ENCODE peak calls at places on chromosomes 1 and 21, in nine cellular contexts. One of them, this sample, is unnamed.

GRCh38 chr21:14076143-14076806 is 134.5 kb downstream of the LIPI start:
- DNase-seq in NCI-H748 treated with DMSO at 0.1 percent for 48 hours: no peak
- DNase-seq in activated T-cell treated with anti-CD3 and anti-CD28 coated beads for 1 hour: no peak
- DNase-seq in stimulated activated CD4-positive, alpha-beta T cell treated with anti-CD3 and anti-CD28 coated beads, Interleukin-12 subunit alpha, Interleukin-12 subunit beta, amount 100 ng/mL, for 4 hours: no peak
- DNase-seq in activated naive CD4-positive, alpha-beta T cell: no peak
- DNase-seq in right lobe of liver: no peak
- DNase-seq in Calu3: no peak
- DNase-seq in T-cell: no peak
- DNase-seq in HT-29: no peak
- DNase-seq in this sample: no peak

GRCh38 chr1:11062965-11063401 is 3.2 kb upstream of the SRM start:
- DNase-seq in NCI-H748 treated with DMSO at 0.1 percent for 48 hours: no peak
- DNase-seq in activated T-cell treated with anti-CD3 and anti-CD28 coated beads for 1 hour: no peak
- DNase-seq in stimulated activated CD4-positive, alpha-beta T cell treated with anti-CD3 and anti-CD28 coated beads, Interleukin-12 subunit alpha, Interleukin-12 subunit beta, amount 100 ng/mL, for 4 hours: no peak
- DNase-seq in activated naive CD4-positive, alpha-beta T cell: no peak
- DNase-seq in right lobe of liver: no peak
- DNase-seq in Calu3: no peak
- DNase-seq in T-cell: no peak
- DNase-seq in HT-29: no peak
- DNase-seq in this sample: no peak

GRCh38 chr1:220828211-220828553 is 41.5 kb downstream of the MTARC1 start:
- DNase-seq in NCI-H748 treated with DMSO at 0.1 percent for 48 hours: no peak
- DNase-seq in activated T-cell treated with anti-CD3 and anti-CD28 coated beads for 1 hour: no peak
- DNase-seq in stimulated activated CD4-positive, alpha-beta T cell treated with anti-CD3 and anti-CD28 coated beads, Interleukin-12 subunit alpha, Interleukin-12 subunit beta, amount 100 ng/mL, for 4 hours: no peak
- DNase-seq in activated naive CD4-positive, alpha-beta T cell: no peak
- DNase-seq in right lobe of liver: peak; percentile 94
- DNase-seq in Calu3: no peak
- DNase-seq in T-cell: no peak
- DNase-seq in HT-29: no peak
- DNase-seq in this sample: peak; percentile 23

GRCh38 chr1:242398351-242398750 is 126.1 kb downstream of the PLD5 start:
- DNase-seq in NCI-H748 treated with DMSO at 0.1 percent for 48 hours: no peak
- DNase-seq in activated T-cell treated with anti-CD3 and anti-CD28 coated beads for 1 hour: no peak
- DNase-seq in stimulated activated CD4-positive, alpha-beta T cell treated with anti-CD3 and anti-CD28 coated beads, Interleukin-12 subunit alpha, Interleukin-12 subunit beta, amount 100 ng/mL, for 4 hours: no peak
- DNase-seq in activated naive CD4-positive, alpha-beta T cell: no peak
- DNase-seq in right lobe of liver: no peak
- DNase-seq in Calu3: no peak
- DNase-seq in T-cell: no peak
- DNase-seq in HT-29: no peak
- DNase-seq in this sample: no peak

GRCh38 chr21:38027901-38028300 is 111.6 kb upstream of the KCNJ6 start:
- DNase-seq in NCI-H748 treated with DMSO at 0.1 percent for 48 hours: no peak
- DNase-seq in activated T-cell treated with anti-CD3 and anti-CD28 coated beads for 1 hour: no peak
- DNase-seq in stimulated activated CD4-positive, alpha-beta T cell treated with anti-CD3 and anti-CD28 coated beads, Interleukin-12 subunit alpha, Interleukin-12 subunit beta, amount 100 ng/mL, for 4 hours: no peak
- DNase-seq in activated naive CD4-positive, alpha-beta T cell: no peak
- DNase-seq in right lobe of liver: no peak
- DNase-seq in Calu3: no peak
- DNase-seq in T-cell: no peak
- DNase-seq in HT-29: peak; percentile 36
- DNase-seq in this sample: no peak

GRCh38 chr1:7707527-7707926 is 63.6 kb upstream of the VAMP3 start:
- DNase-seq in NCI-H748 treated with DMSO at 0.1 percent for 48 hours: no peak
- DNase-seq in activated T-cell treated with anti-CD3 and anti-CD28 coated beads for 1 hour: no peak
- DNase-seq in stimulated activated CD4-positive, alpha-beta T cell treated with anti-CD3 and anti-CD28 coated beads, Interleukin-12 subunit alpha, Interleukin-12 subunit beta, amount 100 ng/mL, for 4 hours: no peak
- DNase-seq in activated naive CD4-positive, alpha-beta T cell: no peak
- DNase-seq in right lobe of liver: no peak
- DNase-seq in Calu3: no peak
- DNase-seq in T-cell: no peak
- DNase-seq in HT-29: no peak
- DNase-seq in this sample: no peak

GRCh38 chr1:185463011-185463410 is 146.0 kb upstream of the IVNS1ABP start:
- DNase-seq in NCI-H748 treated with DMSO at 0.1 percent for 48 hours: no peak
- DNase-seq in activated T-cell treated with anti-CD3 and anti-CD28 coated beads for 1 hour: no peak
- DNase-seq in stimulated activated CD4-positive, alpha-beta T cell treated with anti-CD3 and anti-CD28 coated beads, Interleukin-12 subunit alpha, Interleukin-12 subunit beta, amount 100 ng/mL, for 4 hours: no peak
- DNase-seq in activated naive CD4-positive, alpha-beta T cell: no peak
- DNase-seq in right lobe of liver: no peak
- DNase-seq in Calu3: no peak
- DNase-seq in T-cell: no peak
- DNase-seq in HT-29: no peak
- DNase-seq in this sample: no peak

GRCh38 chr21:35470522-35470921 is 421.4 kb upstream of the RUNX1 start:
- DNase-seq in NCI-H748 treated with DMSO at 0.1 percent for 48 hours: no peak
- DNase-seq in activated T-cell treated with anti-CD3 and anti-CD28 coated beads for 1 hour: no peak
- DNase-seq in stimulated activated CD4-positive, alpha-beta T cell treated with anti-CD3 and anti-CD28 coated beads, Interleukin-12 subunit alpha, Interleukin-12 subunit beta, amount 100 ng/mL, for 4 hours: no peak
- DNase-seq in activated naive CD4-positive, alpha-beta T cell: no peak
- DNase-seq in right lobe of liver: no peak
- DNase-seq in Calu3: no peak
- DNase-seq in T-cell: no peak
- DNase-seq in HT-29: no peak
- DNase-seq in this sample: no peak

GRCh38 chr21:28884481-28884880 is 108.2 kb downstream of the LTN1 start:
- DNase-seq in NCI-H748 treated with DMSO at 0.1 percent for 48 hours: no peak
- DNase-seq in activated T-cell treated with anti-CD3 and anti-CD28 coated beads for 1 hour: no peak
- DNase-seq in stimulated activated CD4-positive, alpha-beta T cell treated with anti-CD3 and anti-CD28 coated beads, Interleukin-12 subunit alpha, Interleukin-12 subunit beta, amount 100 ng/mL, for 4 hours: no peak
- DNase-seq in activated naive CD4-positive, alpha-beta T cell: no peak
- DNase-seq in right lobe of liver: no peak
- DNase-seq in Calu3: no peak
- DNase-seq in T-cell: no peak
- DNase-seq in HT-29: no peak
- DNase-seq in this sample: no peak

GRCh38 chr1:223678841-223679240 is 13.3 kb upstream of the CAPN8 start:
- DNase-seq in NCI-H748 treated with DMSO at 0.1 percent for 48 hours: no peak
- DNase-seq in activated T-cell treated with anti-CD3 and anti-CD28 coated beads for 1 hour: no peak
- DNase-seq in stimulated activated CD4-positive, alpha-beta T cell treated with anti-CD3 and anti-CD28 coated beads, Interleukin-12 subunit alpha, Interleukin-12 subunit beta, amount 100 ng/mL, for 4 hours: no peak
- DNase-seq in activated naive CD4-positive, alpha-beta T cell: no peak
- DNase-seq in right lobe of liver: no peak
- DNase-seq in Calu3: no peak
- DNase-seq in T-cell: no peak
- DNase-seq in HT-29: no peak
- DNase-seq in this sample: no peak

GRCh38 chr1:209854196-209854595 is 26.4 kb downstream of the UTP25 start:
- DNase-seq in NCI-H748 treated with DMSO at 0.1 percent for 48 hours: no peak
- DNase-seq in activated T-cell treated with anti-CD3 and anti-CD28 coated beads for 1 hour: no peak
- DNase-seq in stimulated activated CD4-positive, alpha-beta T cell treated with anti-CD3 and anti-CD28 coated beads, Interleukin-12 subunit alpha, Interleukin-12 subunit beta, amount 100 ng/mL, for 4 hours: no peak
- DNase-seq in activated naive CD4-positive, alpha-beta T cell: no peak
- DNase-seq in right lobe of liver: no peak
- DNase-seq in Calu3: no peak
- DNase-seq in T-cell: no peak
- DNase-seq in HT-29: no peak
- DNase-seq in this sample: no peak

GRCh38 chr1:225343618-225344017 is 84.2 kb downstream of the LBR start:
- DNase-seq in NCI-H748 treated with DMSO at 0.1 percent for 48 hours: no peak
- DNase-seq in activated T-cell treated with anti-CD3 and anti-CD28 coated beads for 1 hour: no peak
- DNase-seq in stimulated activated CD4-positive, alpha-beta T cell treated with anti-CD3 and anti-CD28 coated beads, Interleukin-12 subunit alpha, Interleukin-12 subunit beta, amount 100 ng/mL, for 4 hours: no peak
- DNase-seq in activated naive CD4-positive, alpha-beta T cell: no peak
- DNase-seq in right lobe of liver: no peak
- DNase-seq in Calu3: no peak
- DNase-seq in T-cell: no peak
- DNase-seq in HT-29: peak; percentile 46
- DNase-seq in this sample: peak; percentile 28

GRCh38 chr1:192732787-192733186 is 76.1 kb upstream of the RGS2 start:
- DNase-seq in NCI-H748 treated with DMSO at 0.1 percent for 48 hours: no peak
- DNase-seq in activated T-cell treated with anti-CD3 and anti-CD28 coated beads for 1 hour: no peak
- DNase-seq in stimulated activated CD4-positive, alpha-beta T cell treated with anti-CD3 and anti-CD28 coated beads, Interleukin-12 subunit alpha, Interleukin-12 subunit beta, amount 100 ng/mL, for 4 hours: no peak
- DNase-seq in activated naive CD4-positive, alpha-beta T cell: no peak
- DNase-seq in right lobe of liver: no peak
- DNase-seq in Calu3: peak; percentile 20
- DNase-seq in T-cell: no peak
- DNase-seq in HT-29: peak; percentile 46
- DNase-seq in this sample: peak; percentile 21

GRCh38 chr1:83961571-83962295 is 37.2 kb downstream of the TTLL7 start:
- DNase-seq in NCI-H748 treated with DMSO at 0.1 percent for 48 hours: no peak
- DNase-seq in activated T-cell treated with anti-CD3 and anti-CD28 coated beads for 1 hour: no peak
- DNase-seq in stimulated activated CD4-positive, alpha-beta T cell treated with anti-CD3 and anti-CD28 coated beads, Interleukin-12 subunit alpha, Interleukin-12 subunit beta, amount 100 ng/mL, for 4 hours: no peak
- DNase-seq in activated naive CD4-positive, alpha-beta T cell: no peak
- DNase-seq in right lobe of liver: no peak
- DNase-seq in Calu3: no peak
- DNase-seq in T-cell: no peak
- DNase-seq in HT-29: no peak
- DNase-seq in this sample: no peak

GRCh38 chr1:58784758-58785423 is 1.0 kb upstream of the JUN start:
- DNase-seq in NCI-H748 treated with DMSO at 0.1 percent for 48 hours: peak; percentile 67
- DNase-seq in activated T-cell treated with anti-CD3 and anti-CD28 coated beads for 1 hour: peak; percentile 82
- DNase-seq in stimulated activated CD4-positive, alpha-beta T cell treated with anti-CD3 and anti-CD28 coated beads, Interleukin-12 subunit alpha, Interleukin-12 subunit beta, amount 100 ng/mL, for 4 hours: peak; percentile 69
- DNase-seq in activated naive CD4-positive, alpha-beta T cell: peak; percentile 82
- DNase-seq in right lobe of liver: peak; percentile 89
- DNase-seq in Calu3: peak; percentile 81
- DNase-seq in T-cell: peak; percentile 85
- DNase-seq in HT-29: peak; percentile 85
- DNase-seq in this sample: peak; percentile 66

This sample was measured in HepG2.